ENCODE peak calls at places on chromosomes 12 and 14, in six cellular contexts. Q is adipocyte, B is RWPE2, E is fibroblast of lung, S is psoas muscle, K is adrenal gland. P is an unnamed sample.

GRCh38 chr12:106126441-106127288 is 12.1 kb downstream of the NUAK1 start:
- DNase-seq in Q (peak; percentile 73), B (no peak), E (no peak), S (no peak), K (no peak), P (peak; percentile 34)

GRCh38 chr12:116267948-116268347 is 9.5 kb downstream of the MED13L start:
- DNase-seq in Q (no peak), B (no peak), E (no peak), S (no peak), K (no peak), P (no peak)

GRCh38 chr12:34396861-34397590 is 374.7 kb downstream of the ALG10 start:
- DNase-seq in Q (no peak), B (peak; percentile 27), E (no peak), S (peak; percentile 2), K (peak; percentile 9), P (no peak)

GRCh38 chr12:83121886-83122622 is 435.3 kb downstream of the TMTC2 start:
- DNase-seq in Q (no peak), B (no peak), E (no peak), S (no peak), K (no peak), P (no peak)

GRCh38 chr12:95553202-95553943 is 2.1 kb upstream of the USP44 start:
- DNase-seq in Q (no peak), B (no peak), E (no peak), S (no peak), K (no peak), P (no peak)

GRCh38 chr14:95156765-95157194 is 549 bp downstream of the DICER1 start:
- DNase-seq in Q (peak; percentile 72), B (peak; percentile 73), E (peak; percentile 20), S (peak; percentile 45), K (peak; percentile 49), P (peak; percentile 40)

GRCh38 chr12:95182868-95183415 is 34.3 kb downstream of the FGD6 start:
- DNase-seq in Q (peak; percentile 72), B (no peak), E (no peak), S (no peak), K (peak; percentile 60), P (peak; percentile 27)

GRCh38 chr12:851913-852312 is 97.6 kb downstream of the RAD52 start:
- DNase-seq in Q (peak; percentile 92), B (no peak), E (peak; percentile 85), S (no peak), K (no peak), P (no peak)

GRCh38 chr14:72495668-72496067 is 398.2 kb downstream of the DPF3 start:
- DNase-seq in Q (peak; percentile 55), B (no peak), E (peak; percentile 77), S (no peak), K (no peak), P (peak; percentile 25)

GRCh38 chr12:57243521-57244305 is 7.3 kb downstream of the STAC3 start:
- DNase-seq in Q (peak; percentile 93), B (peak; percentile 69), E (peak; percentile 73), S (peak; percentile 81), K (peak; percentile 86), P (no peak)

GRCh38 chr12:4526923-4527546 is 11.7 kb upstream of the RAD51AP1 start:
- DNase-seq in Q (peak; percentile 61), B (no peak), E (peak; percentile 45), S (no peak), K (no peak), P (no peak)

GRCh38 chr12:80766897-80767296 is 50.2 kb downstream of the MYF5 start:
- DNase-seq in Q (no peak), B (no peak), E (no peak), S (no peak), K (no peak), P (no peak)

DNA sequence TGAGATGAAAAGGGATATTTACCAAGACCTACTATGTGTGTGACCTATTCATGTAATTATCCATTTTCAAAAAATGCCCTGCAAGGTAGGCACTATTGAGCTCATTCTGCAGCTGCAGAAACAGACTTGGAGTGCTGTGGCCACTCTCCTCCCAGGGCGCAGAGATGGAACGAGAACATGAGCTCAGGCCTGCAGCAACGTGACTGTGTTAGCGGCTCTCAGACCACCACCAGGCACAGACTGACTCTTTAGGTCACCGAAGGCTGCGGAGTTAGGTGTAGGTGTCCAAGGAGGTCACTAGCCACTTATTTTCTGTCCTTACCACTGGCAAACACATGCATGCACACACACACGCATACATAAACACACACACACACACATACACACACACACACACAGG is 271.4 kb upstream of the DIO3 start:
- DNase-seq in Q (no peak), B (no peak), E (no peak), S (no peak), K (no peak), P (no peak)
- H3K27me3 ChIP-seq in Q (peaks cover 43% of the 10 kb centered on the region), B (peaks cover 16% of the 10 kb centered on the region), E (no peaks in the 10 kb centered on the region), S (no peaks in the 10 kb centered on the region), K (no peaks in the 10 kb centered on the region), P (no peaks in the 10 kb centered on the region)

GRCh38 chr12:3065300-3065699 is 11.9 kb upstream of the TSPAN9 start:
- DNase-seq in Q (no peak), B (no peak), E (no peak), S (no peak), K (no peak), P (no peak)

GRCh38 chr12:3055712-3056467 is 21.3 kb upstream of the TSPAN9 start:
- DNase-seq in Q (no peak), B (no peak), E (no peak), S (no peak), K (no peak), P (no peak)

GRCh38 chr12:3061129-3061857 is 15.9 kb upstream of the TSPAN9 start:
- DNase-seq in Q (peak; percentile 53), B (no peak), E (peak; percentile 20), S (no peak), K (no peak), P (peak; percentile 67)

GRCh38 chr12:3061858-3062215 is 15.3 kb upstream of the TSPAN9 start:
- DNase-seq in Q (no peak), B (no peak), E (no peak), S (no peak), K (no peak), P (no peak)
- H3K9me3 ChIP-seq in Q (peaks cover 6% of the 10 kb centered on the region), B (peaks cover 4% of the 10 kb centered on the region), E (no peaks in the 10 kb centered on the region), S (peaks cover 6% of the 10 kb centered on the region), K (no peaks in the 10 kb centered on the region), P (peaks cover 7% of the 10 kb centered on the region)

GRCh38 chr12:52200086-52200782 is 8.4 kb upstream of the KRT80 start:
- DNase-seq in Q (no peak), B (no peak), E (no peak), S (no peak), K (no peak), P (peak; percentile 69)

GRCh38 chr12:52200783-52201519 is 9.1 kb upstream of the KRT80 start:
- DNase-seq in Q (no peak), B (no peak), E (no peak), S (no peak), K (no peak), P (no peak)

GRCh38 chr12:52197371-52198231 is 5.8 kb upstream of the KRT80 start:
- DNase-seq in Q (no peak), B (no peak), E (peak; percentile 53), S (peak; percentile 49), K (peak; percentile 72), P (peak; percentile 56)

GRCh38 chr12:52198454-52199215 is 6.8 kb upstream of the KRT80 start:
- DNase-seq in Q (no peak), B (no peak), E (no peak), S (no peak), K (no peak), P (peak; percentile 68)

GRCh38 chr12:52199294-52199920 is 7.6 kb upstream of the KRT80 start:
- DNase-seq in Q (no peak), B (no peak), E (no peak), S (peak; percentile 52), K (no peak), P (no peak)
- H3K4me3 ChIP-seq in Q (no peak overlapping the region), B (no peak overlapping the region), E (no peak overlapping the region), S (no peak overlapping the region), K (no peak overlapping the region), P (no peak overlapping the region)

DNA sequence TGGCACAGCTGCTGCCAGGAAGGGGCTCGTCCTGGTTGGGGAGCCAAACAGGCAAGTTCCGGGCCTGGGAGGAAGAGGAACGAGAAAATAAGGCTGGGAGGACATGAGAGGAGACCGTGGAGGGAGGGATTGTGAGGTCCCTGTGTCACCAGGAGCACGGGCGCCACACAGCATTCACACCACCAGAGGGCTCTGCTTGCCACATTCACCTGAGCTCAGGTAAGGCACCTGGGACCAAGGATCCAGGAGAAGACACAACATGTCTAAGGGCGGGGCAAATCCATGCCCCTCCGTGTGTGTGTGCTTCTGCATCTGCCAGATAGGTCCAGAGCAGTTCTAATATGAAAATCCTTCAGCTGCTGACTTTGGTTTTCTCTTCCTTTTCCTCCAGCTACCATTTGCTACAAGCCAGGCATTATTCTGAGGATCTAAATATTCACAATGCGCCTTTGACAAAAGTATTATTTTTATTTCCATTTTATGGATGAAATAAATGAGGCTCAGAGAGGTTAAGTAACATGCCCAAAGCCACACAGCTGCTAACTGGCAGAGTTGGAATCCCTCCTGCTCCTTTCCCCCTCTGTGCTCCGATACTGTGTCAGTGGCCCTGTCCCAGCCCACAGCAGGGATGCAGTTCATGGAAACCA is 14.6 kb downstream of the RAPGEF3 start:
- DNase-seq in Q (no peak), B (peak; percentile 83), E (no peak), S (no peak), K (peak; percentile 54), P (no peak)
- H3K27me3 ChIP-seq in Q (peaks cover 22% of the 10 kb centered on the region), B (no peaks in the 10 kb centered on the region), E (peaks cover 5% of the 10 kb centered on the region), S (no peaks in the 10 kb centered on the region), K (no peaks in the 10 kb centered on the region), P (no peaks in the 10 kb centered on the region)

GRCh38 chr12:21334100-21334499 is 617 bp downstream of the SLCO1A2 start:
- DNase-seq in Q (no peak), B (no peak), E (no peak), S (no peak), K (no peak), P (no peak)
- H3K9me3 ChIP-seq in Q (peaks cover 14% of the 10 kb centered on the region), B (no peaks in the 10 kb centered on the region), E (no peaks in the 10 kb centered on the region), S (no peaks in the 10 kb centered on the region), K (no peaks in the 10 kb centered on the region), P (peaks cover 2% of the 10 kb centered on the region)